ENCODE peak calls at places on chromosomes 6 and 20, in five cellular contexts. V is adrenal gland, R is lung, H is endodermal cell, G is esophagus squamous epithelium. O is an unnamed sample. For H3K36me3, the result is how much of the 10 kb centered on the place peaks cover.

GRCh38 chr6:6971369-6971768 is 136.4 kb upstream of the RREB1 start:
- DNase-seq in V (no peak), R (no peak), H (no peak), G (no peak), O (no peak)

GRCh38 chr20:36542516-36543186 is 1.3 kb downstream of the MYL9 start:
- DNase-seq in V (no peak), R (no peak), H (no peak), G (no peak), O (peak)

GRCh38 chr20:58053391-58054055 is 174.9 kb downstream of the ANKRD60 start:
- DNase-seq in V (no peak), R (no peak), H (no peak), G (no peak), O (no peak)

GRCh38 chr20:14582855-14583254 is 245.4 kb upstream of the FLRT3 start:
- DNase-seq in V (no peak), R (no peak), H (no peak), G (no peak), O (no peak)

GRCh38 chr6:13507306-13507855 is 20.0 kb upstream of the GFOD1 start:
- DNase-seq in V (no peak), R (no peak), H (no peak), G (no peak), O (no peak)

GRCh38 chr20:41366546-41367392 is at the start of gene EMILIN3:
- DNase-seq in V (no peak), R (no peak), H (peak), G (no peak), O (peak)

GRCh38 chr6:75479712-75480111 is 13.9 kb downstream of the FILIP1 start:
- DNase-seq in V (no peak), R (no peak), H (no peak), G (no peak), O (no peak)

GRCh38 chr6:42369568-42369967 is 82.2 kb downstream of the TRERF1 start:
- DNase-seq in V (no peak), R (no peak), H (no peak), G (no peak), O (peak)

GRCh38 chr6:41652876-41653641 is 14.8 kb downstream of the MDFI start:
- DNase-seq in V (no peak), R (no peak), H (peak), G (no peak), O (no peak)

GRCh38 chr6:125338381-125338780 is 36.6 kb upstream of the HDDC2 start:
- DNase-seq in V (no peak), R (no peak), H (no peak), G (no peak), O (no peak)

GRCh38 chr6:8556370-8557018 is 121.1 kb upstream of the SLC35B3 start:
- DNase-seq in V (peak), R (no peak), H (no peak), G (no peak), O (no peak)

GRCh38 chr6:125201961-125202729 is 48.6 kb downstream of the TPD52L1 start:
- DNase-seq in V (peak), R (peak), H (no peak), G (no peak), O (no peak)

GRCh38 chr6:117417851-117418250 is 7.9 kb downstream of the ROS1 start:
- DNase-seq in V (no peak), R (no peak), H (no peak), G (no peak), O (no peak)

GRCh38 chr20:33915726-33916331 is 77.9 kb upstream of the RALY start:
- DNase-seq in V (peak), R (no peak), H (peak), G (no peak), O (peak)

GRCh38 chr6:15036690-15037245 is 209.1 kb upstream of the JARID2 start:
- DNase-seq in V (peak), R (no peak), H (peak), G (no peak), O (no peak)

GRCh38 chr6:41278699-41279405 is 7.6 kb downstream of the TREM1 start:
- DNase-seq in V (peak), R (peak), H (peak), G (no peak), O (peak)

GRCh38 chr6:39416728-39417127 is 94.2 kb upstream of the KCNK16 start:
- DNase-seq in V (no peak), R (peak), H (no peak), G (no peak), O (no peak)

GRCh38 chr6:148934956-148935355 is 188.1 kb downstream of the UST start:
- DNase-seq in V (no peak), R (no peak), H (no peak), G (no peak), O (no peak)

GRCh38 chr6:33417127-33417902 is 592 bp downstream of the CUTA start:
- DNase-seq in V (peak), R (no peak), H (no peak), G (no peak), O (no peak)

GRCh38 chr6:36825452-36825851 is 13.8 kb downstream of the CPNE5 start:
- DNase-seq in V (no peak), R (no peak), H (no peak), G (no peak), O (no peak)

GRCh38 chr20:36210561-36210960 is 25.7 kb upstream of the AAR2 start:
- DNase-seq in V (no peak), R (no peak), H (no peak), G (no peak), O (no peak)

GRCh38 chr6:126333729-126334128 is 6.2 kb upstream of the CENPW start:
- DNase-seq in V (no peak), R (no peak), H (no peak), G (no peak), O (no peak)

GRCh38 chr6:123661105-123661891 is 24.5 kb upstream of the TRDN start:
- DNase-seq in V (no peak), R (no peak), H (no peak), G (no peak), O (no peak)

GRCh38 chr6:15400572-15401004 is 154.7 kb downstream of the JARID2 start:
- DNase-seq in V (peak), R (peak), H (peak), G (no peak), O (peak)

GRCh38 chr20:34887023-34887422 is 10.6 kb downstream of the ACSS2 start:
- DNase-seq in V (no peak), R (no peak), H (no peak), G (no peak), O (no peak)

GRCh38 chr6:18703546-18703945 is 316.4 kb downstream of the RNF144B start:
- DNase-seq in V (no peak), R (no peak), H (no peak), G (no peak), O (no peak)

GRCh38 chr6:11204987-11205386 is 27.5 kb downstream of the NEDD9 start:
- DNase-seq in V (no peak), R (no peak), H (no peak), G (no peak), O (no peak)

GRCh38 chr6:169312658-169313346 is 59.2 kb upstream of the THBS2 start:
- DNase-seq in V (no peak), R (no peak), H (no peak), G (no peak), O (no peak)

GRCh38 chr20:62009869-62010445 is 55.7 kb downstream of the TAF4 start:
- DNase-seq in V (no peak), R (no peak), H (no peak), G (no peak), O (no peak)

GRCh38 chr20:62008643-62009183 is 57.0 kb downstream of the TAF4 start:
- DNase-seq in V (no peak), R (no peak), H (no peak), G (no peak), O (no peak)

GRCh38 chr20:62011403-62011791 is 54.3 kb downstream of the TAF4 start:
- DNase-seq in V (no peak), R (no peak), H (peak), G (no peak), O (peak)

GRCh38 chr20:62010551-62011402 is 54.9 kb downstream of the TAF4 start:
- DNase-seq in V (peak), R (peak), H (peak), G (no peak), O (peak)

DNA sequence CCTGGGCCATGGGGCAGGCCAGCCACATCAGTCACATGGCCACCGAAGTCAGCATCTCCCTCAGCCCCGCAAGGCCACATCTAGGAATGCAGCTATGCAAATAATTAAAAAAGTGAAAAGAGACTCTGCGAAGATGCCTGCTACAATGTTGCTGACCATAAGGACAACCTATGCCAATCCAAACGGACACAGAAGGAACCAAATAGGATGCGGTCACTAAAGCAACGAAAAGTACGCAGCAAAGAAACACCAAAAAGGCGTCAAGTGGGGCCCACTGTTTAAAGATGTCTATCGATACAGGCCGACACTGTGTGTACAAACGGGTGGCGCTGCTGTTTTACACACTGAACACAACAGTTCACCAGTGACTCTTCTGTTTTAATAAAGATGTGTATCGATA is 56.4 kb downstream of the TAF4 start:
- DNase-seq in V (no peak), R (no peak), H (no peak), G (no peak), O (no peak)
- H3K36me3 ChIP-seq in V (half or more), R (under half), H (half or more), G (half or more), O (under half)

GRCh38 chr6:35634316-35634715 is 54.4 kb downstream of the FKBP5 start:
- DNase-seq in V (no peak), R (no peak), H (no peak), G (no peak), O (no peak)
- H3K36me3 ChIP-seq in V (under half), R (under half), H (under half), G (half or more), O (under half)

DNA sequence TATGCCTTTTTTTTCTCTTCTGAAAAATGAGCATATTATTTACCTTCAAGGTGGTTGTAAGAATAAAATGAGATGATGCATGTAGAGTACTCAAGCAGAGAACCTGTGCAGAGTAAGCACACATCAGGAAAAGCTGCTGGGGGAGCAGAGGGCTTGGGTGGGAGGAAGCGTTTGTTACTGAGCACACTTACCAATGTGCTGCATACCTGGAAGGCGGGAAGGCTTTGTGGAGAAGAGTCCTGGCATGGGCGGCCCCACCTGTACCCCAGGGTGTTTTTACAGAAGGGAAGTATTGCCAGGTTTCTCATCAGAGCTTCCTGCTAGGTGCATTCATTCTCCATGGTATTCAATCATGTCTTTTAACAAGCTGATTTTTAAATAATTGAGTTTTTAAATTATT is 52.9 kb downstream of the CSE1L start:
- DNase-seq in V (no peak), R (no peak), H (no peak), G (no peak), O (no peak)
- H3K36me3 ChIP-seq in V (half or more), R (under half), H (half or more), G (half or more), O (under half)

DNA sequence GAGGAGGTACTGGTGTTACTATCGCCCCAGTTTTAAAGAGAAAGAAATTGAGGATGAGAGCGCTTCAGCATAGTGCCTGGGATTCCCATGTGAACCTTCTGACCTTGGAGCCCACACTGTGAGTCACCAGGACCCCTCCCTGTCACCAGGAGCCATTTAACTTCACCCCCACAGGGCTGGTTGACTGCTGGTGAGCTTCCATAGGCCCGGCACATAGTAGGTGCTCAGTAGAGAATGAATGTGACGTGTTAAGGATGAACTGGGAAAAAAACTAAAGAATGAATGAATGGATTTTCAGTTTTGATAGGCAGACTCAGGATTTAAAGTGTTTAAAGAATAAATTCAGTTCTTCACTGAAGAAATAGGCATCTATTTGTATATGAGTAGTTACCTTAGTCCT is 53.3 kb upstream of the KIF25 start:
- DNase-seq in V (no peak), R (no peak), H (no peak), G (no peak), O (no peak)
- H3K36me3 ChIP-seq in V (under half), R (under half), H (half or more), G (half or more), O (under half)

GRCh38 chr6:130050230-130050629 is 31.8 kb downstream of the L3MBTL3 start:
- DNase-seq in V (peak), R (no peak), H (no peak), G (no peak), O (no peak)

GRCh38 chr6:130054725-130055124 is 36.3 kb downstream of the L3MBTL3 start:
- DNase-seq in V (no peak), R (no peak), H (no peak), G (no peak), O (no peak)

GRCh38 chr6:130057495-130057894 is 39.1 kb downstream of the L3MBTL3 start:
- DNase-seq in V (no peak), R (no peak), H (no peak), G (no peak), O (no peak)

DNA sequence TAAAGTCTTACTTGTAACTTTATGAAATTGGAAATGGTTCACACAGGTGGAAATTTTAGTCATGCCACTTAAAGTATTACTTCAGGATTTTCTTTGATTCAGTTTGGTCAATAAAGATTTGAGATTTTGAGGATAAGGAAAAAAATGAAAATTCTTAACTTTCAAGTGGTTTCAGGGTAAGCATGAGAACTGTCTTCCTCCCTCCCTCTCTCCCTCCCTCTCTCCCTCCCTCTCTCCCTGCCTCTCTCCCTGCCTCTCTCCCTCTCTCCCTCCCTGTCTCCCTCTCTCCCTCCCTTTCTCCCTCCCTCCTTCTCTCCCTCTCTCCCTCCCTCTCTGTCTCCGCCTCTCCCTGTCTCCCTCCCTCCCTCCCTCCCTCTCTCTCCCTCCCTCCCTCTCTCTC is 36.9 kb downstream of the L3MBTL3 start:
- DNase-seq in V (no peak), R (no peak), H (no peak), G (no peak), O (no peak)
- H3K36me3 ChIP-seq in V (under half), R (under half), H (under half), G (half or more), O (under half)

DNA sequence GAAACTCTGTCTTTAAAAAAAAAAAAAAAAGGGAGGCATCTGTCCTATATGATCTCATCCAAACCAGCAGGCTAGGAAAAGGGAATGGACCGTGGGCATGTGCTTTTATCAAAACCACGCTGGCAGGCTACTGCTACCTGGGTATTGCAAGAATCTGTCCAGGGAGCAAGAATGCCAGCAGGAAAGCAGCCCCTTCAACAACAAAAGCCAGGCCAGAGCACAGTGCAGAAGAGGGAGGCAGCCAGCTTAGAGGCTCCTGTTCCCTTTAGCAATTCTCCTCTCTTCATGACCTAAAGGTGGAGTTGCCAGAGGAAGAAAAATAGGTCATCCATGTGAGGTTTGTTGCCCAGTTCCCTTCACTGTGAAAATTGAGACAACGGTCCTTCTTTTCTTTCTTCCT is 18.2 kb downstream of the TBC1D20 start:
- DNase-seq in V (no peak), R (no peak), H (no peak), G (no peak), O (no peak)
- H3K36me3 ChIP-seq in V (half or more), R (under half), H (half or more), G (half or more), O (under half)

DNA sequence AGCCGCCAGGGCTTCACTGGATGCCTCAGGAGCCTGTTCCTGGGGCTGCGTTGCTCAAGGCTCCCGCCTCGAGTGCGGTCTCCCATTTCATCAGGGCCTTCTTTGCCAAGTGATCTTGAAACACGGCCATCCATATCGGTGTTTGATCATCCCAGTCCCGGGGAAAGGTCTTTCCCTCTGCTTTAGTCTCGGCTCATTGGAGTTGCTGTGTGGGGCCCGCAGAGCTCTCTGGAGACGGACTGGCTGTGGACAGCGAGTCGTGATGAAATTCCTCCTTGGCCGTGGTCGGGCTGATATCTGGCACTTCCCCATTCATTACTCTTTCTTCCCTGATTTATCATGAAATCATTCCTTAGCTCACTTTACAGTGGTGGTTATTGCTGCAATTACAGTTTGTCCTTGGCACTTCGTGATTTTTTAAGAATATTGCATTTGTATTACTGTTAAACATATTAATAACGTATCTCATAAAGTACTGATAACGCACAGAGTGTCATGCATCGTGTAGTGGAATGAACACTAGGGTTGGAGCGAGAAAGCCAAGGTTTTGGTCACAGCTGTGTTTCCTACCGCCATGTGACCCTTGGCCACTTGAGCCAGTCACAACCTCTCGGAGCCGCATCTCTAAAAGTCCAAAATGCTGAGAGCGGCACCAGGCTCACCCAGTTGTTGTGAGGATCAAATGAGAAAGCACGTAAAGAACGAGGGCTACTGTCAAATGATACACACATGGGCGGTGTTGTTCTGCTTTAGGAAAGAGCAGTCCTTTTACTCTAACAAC is 71.8 kb downstream of the MTHFD1L start:
- DNase-seq in V (no peak), R (peak), H (no peak), G (no peak), O (no peak)
- H3K36me3 ChIP-seq in V (under half), R (under half), H (half or more), G (under half), O (under half)

DNA sequence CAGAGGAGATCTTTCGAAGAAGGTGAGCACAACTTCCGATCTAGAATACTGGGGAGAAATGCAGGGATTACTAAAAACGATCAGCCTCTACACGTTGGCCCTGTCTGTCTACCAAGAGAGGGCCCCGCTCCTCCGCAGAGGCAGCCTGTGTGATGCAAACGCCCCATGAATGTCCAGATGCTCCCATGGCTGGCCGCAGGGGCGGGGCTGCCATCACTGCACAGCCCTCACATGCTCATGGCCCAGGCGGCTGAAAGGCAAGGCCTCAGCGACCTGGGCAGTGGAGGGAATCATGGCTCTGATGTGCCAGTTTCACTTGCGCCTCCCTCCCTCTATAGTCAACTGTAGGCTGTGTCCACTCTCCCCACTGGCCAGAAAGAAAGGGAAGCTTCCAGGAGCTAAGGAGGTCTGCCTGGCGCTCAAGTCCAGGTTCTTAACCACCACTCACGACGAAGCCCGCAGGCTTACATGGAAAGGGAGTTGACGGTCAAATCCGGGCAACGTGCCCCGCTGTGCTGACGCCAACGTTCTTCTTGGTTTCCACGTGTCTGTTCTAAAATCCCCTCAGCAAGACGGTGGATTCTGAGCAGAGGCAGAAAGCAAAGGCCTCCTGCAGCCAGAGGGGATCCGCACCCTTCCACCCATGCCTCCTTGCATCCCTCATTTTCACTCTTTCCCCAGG is 14.2 kb downstream of the PXDC1 start:
- DNase-seq in V (no peak), R (no peak), H (no peak), G (no peak), O (no peak)
- H3K36me3 ChIP-seq in V (under half), R (under half), H (under half), G (half or more), O (under half)

GRCh38 chr20:45055056-45055455 is 45.9 kb downstream of the KCNS1 start:
- DNase-seq in V (no peak), R (no peak), H (no peak), G (no peak), O (no peak)
- H3K36me3 ChIP-seq in V (under half), R (under half), H (under half), G (under half), O (under half)